ENCODE peak calls at places on chromosome 19, in four cellular contexts. Y is HepG2, J is K562, N is GM12878. F is an unnamed sample.

GRCh38 chr19:4844348-4845179 is 13.1 kb upstream of the TICAM1 start:
- DNase-seq in Y (peak), J (no peak), N (no peak), F (no peak)

GRCh38 chr19:53041366-53041765 is 3.2 kb upstream of the ERVV-2 start:
- DNase-seq in Y (no peak), J (no peak), N (no peak), F (no peak)

GRCh38 chr19:16197188-16197621 is 506 bp upstream of the AP1M1 start:
- DNase-seq in Y (peak), J (no peak), N (no peak), F (no peak)

GRCh38 chr19:49968279-49968922 is 7.4 kb upstream of the SIGLEC11 start:
- DNase-seq in Y (no peak), J (no peak), N (no peak), F (no peak)

GRCh38 chr19:29062486-29063435 is 150.2 kb downstream of the UQCRFS1 start:
- DNase-seq in Y (no peak), J (no peak), N (no peak), F (no peak)

GRCh38 chr19:4115050-4115817 is 8.7 kb downstream of the MAP2K2 start:
- DNase-seq in Y (no peak), J (peak), N (peak), F (peak)

GRCh38 chr19:4534836-4535658 is at the start of gene PLIN5:
- DNase-seq in Y (peak), J (peak), N (peak), F (peak)

GRCh38 chr19:40249781-40250180 is 23.3 kb upstream of the CCNP start:
- DNase-seq in Y (no peak), J (no peak), N (no peak), F (no peak)

GRCh38 chr19:351976-352625 is 7.5 kb upstream of the MIER2 start:
- DNase-seq in Y (no peak), J (no peak), N (no peak), F (no peak)

GRCh38 chr19:12346896-12347295 is 13.5 kb upstream of the ZNF563 start:
- DNase-seq in Y (peak), J (no peak), N (no peak), F (no peak)

GRCh38 chr19:916645-917322 is 349 bp upstream of the KISS1R start:
- DNase-seq in Y (peak), J (peak), N (no peak), F (peak)

GRCh38 chr19:32566246-32566830 is 14.7 kb upstream of the PDCD5 start:
- DNase-seq in Y (no peak), J (no peak), N (no peak), F (no peak)

GRCh38 chr19:53394522-53394973 is 401 bp upstream of the ZNF765 start:
- DNase-seq in Y (peak), J (peak), N (peak), F (peak)

GRCh38 chr19:52397310-52398090 is at the start of gene ZNF528:
- DNase-seq in Y (peak), J (peak), N (peak), F (peak)

GRCh38 chr19:12668937-12669271 is 2.3 kb downstream of the WDR83 start:
- DNase-seq in Y (peak), J (peak), N (no peak), F (peak)

GRCh38 chr19:5585461-5586299 is 17.9 kb upstream of the TINCR start:
- DNase-seq in Y (no peak), J (peak), N (no peak), F (peak)

GRCh38 chr19:20247016-20247683 is 80.1 kb downstream of the ZNF486 start:
- DNase-seq in Y (no peak), J (no peak), N (no peak), F (peak)

GRCh38 chr19:56105090-56105701 is 15.9 kb downstream of the ZNF787 start:
- DNase-seq in Y (peak), J (no peak), N (no peak), F (no peak)

GRCh38 chr19:32576790-32577189 is 4.2 kb upstream of the PDCD5 start:
- DNase-seq in Y (no peak), J (no peak), N (no peak), F (no peak)

GRCh38 chr19:5978606-5979552 is 939 bp upstream of the RANBP3 start:
- DNase-seq in Y (no peak), J (peak), N (no peak), F (peak)

GRCh38 chr19:1807695-1808394 is 4.2 kb downstream of the ATP8B3 start:
- DNase-seq in Y (no peak), J (no peak), N (no peak), F (no peak)

GRCh38 chr19:18603255-18603957 is 3.2 kb downstream of the CRLF1 start:
- DNase-seq in Y (no peak), J (peak), N (no peak), F (peak)

GRCh38 chr19:14979498-14980255 is at the start of gene SLC1A6:
- DNase-seq in Y (no peak), J (no peak), N (no peak), F (peak)

GRCh38 chr19:30362156-30362754 is 9.9 kb upstream of the ZNF536 start:
- DNase-seq in Y (no peak), J (no peak), N (no peak), F (no peak)

GRCh38 chr19:14006766-14007562 is 844 bp upstream of the RFX1 start:
- DNase-seq in Y (no peak), J (peak), N (no peak), F (peak)

GRCh38 chr19:4388171-4389063 is 11.9 kb downstream of the SH3GL1 start:
- DNase-seq in Y (no peak), J (no peak), N (no peak), F (no peak)

GRCh38 chr19:33298146-33298911 is 4.0 kb downstream of the CEBPA start:
- DNase-seq in Y (no peak), J (no peak), N (no peak), F (peak)

GRCh38 chr19:3611841-3612240 is 5.2 kb upstream of the TBXA2R start:
- DNase-seq in Y (no peak), J (no peak), N (no peak), F (no peak)

GRCh38 chr19:50565984-50566903 is 2.0 kb downstream of the LRRC4B start:
- DNase-seq in Y (no peak), J (no peak), N (no peak), F (no peak)

GRCh38 chr19:15177269-15178116 is 23.3 kb downstream of the NOTCH3 start:
- DNase-seq in Y (peak), J (peak), N (peak), F (peak)

GRCh38 chr19:46107371-46107770 is 17.1 kb downstream of the IGFL3 start:
- DNase-seq in Y (no peak), J (no peak), N (no peak), F (no peak)
- TF ChIP-seq MXI1 in Y (no peak), J (no peak), N (no peak), F (no peak)

DNA sequence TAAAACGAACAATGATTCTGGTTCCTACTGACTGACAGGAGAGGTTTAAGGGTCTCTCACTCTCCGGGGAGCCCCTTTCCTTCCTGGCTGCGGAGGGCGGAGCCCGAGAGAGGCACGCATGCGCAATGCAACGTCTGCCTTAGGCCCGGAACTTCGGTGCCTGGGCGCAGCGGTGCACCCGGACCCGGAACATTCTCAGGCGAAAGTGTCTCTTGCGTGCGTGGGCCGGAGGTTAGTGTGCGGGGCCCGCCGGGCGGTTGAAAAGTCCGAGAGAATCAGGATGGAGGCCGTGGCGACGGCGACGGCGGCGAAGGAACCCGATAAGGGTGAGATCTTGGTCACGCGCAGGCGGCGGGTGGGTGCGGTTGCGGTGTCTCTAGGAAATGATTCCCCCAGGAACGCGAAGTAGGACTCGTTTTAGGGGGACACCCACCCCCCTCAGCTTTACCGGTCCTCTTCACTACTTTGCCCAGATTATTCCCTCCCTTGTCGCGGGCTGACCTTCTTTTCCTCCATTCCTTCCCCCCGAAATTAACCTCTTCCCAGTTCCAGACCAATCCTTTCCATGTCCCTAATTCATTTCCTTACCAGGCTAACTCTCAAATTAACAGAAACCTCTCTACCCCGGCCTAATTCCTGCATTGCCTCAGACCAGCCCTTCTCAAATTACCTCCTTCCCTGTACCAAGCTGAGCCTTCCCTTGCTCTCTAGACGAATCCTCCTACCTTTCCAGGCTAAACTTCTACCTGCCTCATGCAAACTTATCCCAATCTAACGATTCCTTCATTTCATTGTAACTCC is at the start of gene CCDC97:
- DNase-seq in Y (peak), J (peak), N (peak), F (peak)
- TF ChIP-seq ZBTB33 in Y (peak), J (peak), N (peak), F (no peak)

GRCh38 chr19:47313754-47314133 is 4.1 kb downstream of the C5AR1 start:
- DNase-seq in Y (no peak), J (no peak), N (no peak), F (no peak)

GRCh38 chr19:47310819-47311218 is 1.2 kb downstream of the C5AR1 start:
- DNase-seq in Y (peak), J (no peak), N (no peak), F (peak)

GRCh38 chr19:47312366-47313006 is 2.8 kb downstream of the C5AR1 start:
- DNase-seq in Y (no peak), J (no peak), N (no peak), F (no peak)

GRCh38 chr19:47316513-47316912 is 6.9 kb downstream of the C5AR1 start:
- DNase-seq in Y (no peak), J (no peak), N (no peak), F (no peak)

GRCh38 chr19:47315125-47315821 is 5.6 kb downstream of the C5AR1 start:
- DNase-seq in Y (peak), J (peak), N (no peak), F (no peak)
- TF ChIP-seq MXI1 in Y (peak), J (no peak), N (no peak), F (no peak)

DNA sequence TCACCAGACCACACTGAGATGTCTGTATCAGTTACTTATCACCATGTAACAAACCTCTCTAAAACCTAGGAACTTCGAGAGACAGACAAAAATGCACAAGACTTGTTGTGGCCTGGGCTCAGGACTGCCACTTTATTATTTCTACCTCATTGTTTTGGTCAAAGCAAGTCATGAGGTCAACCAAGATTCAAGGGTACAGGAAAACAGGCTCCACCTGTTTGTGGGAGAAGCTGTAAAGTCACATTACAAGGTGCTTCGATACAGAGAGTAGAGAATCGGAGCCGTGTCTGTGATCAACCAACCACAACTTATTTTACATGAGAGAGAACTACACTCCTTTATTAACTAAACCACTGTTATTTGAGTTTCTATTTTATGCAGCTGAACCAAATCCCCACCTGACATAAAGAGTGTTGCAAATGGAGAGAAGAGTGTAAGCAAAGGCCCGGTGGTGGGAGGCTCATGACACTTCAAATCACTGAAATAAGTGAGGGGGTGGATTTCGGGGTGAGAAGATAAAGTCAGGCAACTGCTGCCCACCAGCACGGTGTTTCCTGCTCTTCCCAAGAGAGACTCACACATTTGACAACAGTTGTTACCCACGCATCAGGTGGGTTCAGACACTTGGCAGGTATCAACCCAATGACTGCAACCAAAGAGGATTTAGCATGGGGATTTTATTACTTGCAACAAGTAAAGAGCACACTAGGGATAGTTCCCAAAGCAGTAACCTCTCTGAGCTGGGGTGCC is 39.0 kb upstream of the IGSF23 start:
- DNase-seq in Y (no peak), J (no peak), N (no peak), F (no peak)
- TF ChIP-seq ZBTB33 in Y (no peak), J (no peak), N (no peak), F (no peak)

GRCh38 chr19:45115809-45116615 is 23.0 kb downstream of the PPP1R37 start:
- DNase-seq in Y (no peak), J (no peak), N (no peak), F (no peak)

GRCh38 chr19:45117666-45118065 is 24.7 kb downstream of the PPP1R37 start:
- DNase-seq in Y (no peak), J (no peak), N (no peak), F (no peak)

GRCh38 chr19:45114116-45114515 is 21.1 kb downstream of the PPP1R37 start:
- DNase-seq in Y (no peak), J (no peak), N (no peak), F (no peak)

GRCh38 chr19:45119582-45119981 is 26.6 kb downstream of the PPP1R37 start:
- DNase-seq in Y (no peak), J (no peak), N (no peak), F (no peak)

GRCh38 chr19:45117167-45117594 is 24.2 kb downstream of the PPP1R37 start:
- DNase-seq in Y (no peak), J (peak), N (peak), F (no peak)
- TF ChIP-seq MXI1 in Y (no peak), J (no peak), N (no peak), F (no peak)

DNA sequence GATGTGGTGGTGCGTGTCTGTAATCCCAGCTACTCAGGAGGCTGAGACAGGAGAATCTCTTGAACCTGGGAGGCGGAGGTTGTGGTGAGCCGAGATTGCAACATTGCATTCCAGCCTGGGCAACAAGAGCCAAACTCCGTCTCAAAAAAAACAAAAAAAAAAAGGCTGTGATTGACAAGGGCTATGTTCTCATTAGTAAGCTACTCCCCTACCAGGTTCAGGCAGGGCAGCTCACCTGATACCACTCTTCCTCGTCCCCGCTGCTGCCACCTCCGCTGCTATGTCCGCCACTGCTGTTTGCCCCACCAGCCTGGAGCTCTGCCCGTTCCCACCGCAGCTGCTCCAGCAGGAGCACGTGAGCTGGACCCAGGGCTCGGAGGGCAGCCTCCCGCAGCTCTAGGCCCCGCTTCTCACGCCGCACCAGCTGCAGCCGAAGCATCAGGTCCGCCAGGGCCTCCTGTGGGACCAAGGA is 9.4 kb downstream of the USHBP1 start:
- DNase-seq in Y (peak), J (no peak), N (no peak), F (no peak)
- TF ChIP-seq ZBTB33 in Y (peak), J (no peak), N (no peak), F (no peak)

GRCh38 chr19:58538257-58539168 is 5.4 kb upstream of the TRIM28 start:
- DNase-seq in Y (no peak), J (no peak), N (no peak), F (no peak)
- TF ChIP-seq MXI1 in Y (no peak), J (no peak), N (no peak), F (no peak)

DNA sequence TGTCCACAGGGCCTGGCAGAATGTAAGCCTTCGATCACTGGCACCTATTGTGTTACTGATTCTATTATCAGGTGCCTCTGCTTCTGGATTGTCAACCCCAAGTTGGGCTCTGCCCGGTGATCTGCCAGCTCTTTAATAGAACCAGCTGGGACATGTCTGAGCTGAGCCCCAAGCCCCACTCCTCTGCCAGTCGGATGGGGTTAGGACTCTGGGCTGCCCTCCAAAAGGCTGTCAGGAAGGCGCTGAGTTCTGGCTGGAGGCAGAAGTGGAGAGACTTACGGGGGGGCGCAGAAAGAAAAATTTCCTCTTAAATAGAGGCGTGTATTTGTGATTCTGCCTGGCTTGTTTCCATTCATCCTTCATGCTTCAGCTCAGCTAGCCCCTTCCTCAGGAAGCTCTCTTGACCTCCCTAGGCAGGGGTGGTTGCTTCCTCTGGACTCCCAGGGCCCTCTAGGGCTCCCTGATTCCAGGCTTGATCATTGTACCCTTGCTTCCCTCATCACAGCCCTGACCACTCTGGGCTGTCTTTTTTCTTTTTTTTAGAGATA is 976 bp upstream of the KCNK6 start:
- DNase-seq in Y (no peak), J (no peak), N (no peak), F (no peak)
- TF ChIP-seq ZBTB33 in Y (no peak), J (no peak), N (no peak), F (no peak)

GRCh38 chr19:44202974-44203373 is 9.4 kb upstream of the ZNF227 start:
- DNase-seq in Y (no peak), J (no peak), N (no peak), F (no peak)

GRCh38 chr19:44207126-44207803 is 5.1 kb upstream of the ZNF227 start:
- DNase-seq in Y (peak), J (peak), N (peak), F (peak)

GRCh38 chr19:44202470-44202869 is 9.9 kb upstream of the ZNF227 start:
- DNase-seq in Y (no peak), J (no peak), N (no peak), F (no peak)

GRCh38 chr19:44204772-44205171 is 7.6 kb upstream of the ZNF227 start:
- DNase-seq in Y (no peak), J (no peak), N (no peak), F (no peak)
- TF ChIP-seq MXI1 in Y (no peak), J (no peak), N (no peak), F (no peak)

F was measured in SK-N-SH.